ENCODE peak calls at places on chromosomes 13 and 19, in four cellular contexts. X, A, F and U are unnamed samples.

GRCh38 chr19:57803594-57804325 is 11.0 kb downstream of the ZNF552 start:
- DNase-seq in A (peak; percentile 76), X (peak; percentile 71), F (peak; percentile 69), U (peak; percentile 22)

GRCh38 chr13:35014606-35015005 is 72.5 kb downstream of the NBEA start:
- DNase-seq in F (peak; percentile 15), A (no peak), X (no peak), U (no peak)

GRCh38 chr19:40663712-40664692 is 26.4 kb downstream of the NUMBL start:
- DNase-seq in X (no peak), F (no peak), A (peak; percentile 30), U (no peak)

GRCh38 chr13:59374720-59375119 is 789.0 kb downstream of the DIAPH3 start:
- DNase-seq in X (no peak), A (no peak), F (no peak), U (no peak)

GRCh38 chr19:35380450-35381124 is 9.7 kb downstream of the GPR42 start:
- DNase-seq in A (no peak), X (no peak), F (no peak), U (no peak)

GRCh38 chr13:44305845-44306244 is 67.8 kb upstream of the SERP2 start:
- DNase-seq in X (peak; percentile 48), A (peak; percentile 32), F (no peak), U (no peak)

GRCh38 chr13:28246891-28247290 is 108.5 kb downstream of the PAN3 start:
- DNase-seq in A (peak; percentile 10), F (no peak), X (no peak), U (no peak)

GRCh38 chr13:44574466-44574855 is 1.7 kb downstream of the TSC22D1 start:
- DNase-seq in F (no peak), A (no peak), X (no peak), U (no peak)

GRCh38 chr19:17688853-17689595 is 870 bp upstream of the UNC13A start:
- DNase-seq in X (no peak), F (peak; percentile 44), A (no peak), U (no peak)

GRCh38 chr13:110371550-110372465 is 64.7 kb downstream of the COL4A2 start:
- DNase-seq in X (peak; percentile 81), F (no peak), A (peak; percentile 63), U (no peak)

GRCh38 chr13:48769107-48769704 is 115.5 kb downstream of the CYSLTR2 start:
- DNase-seq in F (peak; percentile 85), X (peak; percentile 93), A (peak; percentile 95), U (peak; percentile 77)

GRCh38 chr13:52084971-52085370 is 43.9 kb downstream of the NEK5 start:
- DNase-seq in F (no peak), A (no peak), X (no peak), U (no peak)

GRCh38 chr19:48637449-48637947 is 319 bp upstream of the DBP start:
- DNase-seq in X (peak; percentile 98), A (peak; percentile 96), F (peak; percentile 99), U (peak; percentile 98)

GRCh38 chr13:107734891-107735620 is 480.3 kb downstream of the LIG4 start:
- DNase-seq in X (no peak), A (no peak), F (no peak), U (no peak)

GRCh38 chr19:30163663-30164062 is 208.5 kb upstream of the ZNF536 start:
- DNase-seq in X (no peak), A (no peak), F (no peak), U (no peak)

GRCh38 chr19:17346109-17346671 is 8.8 kb downstream of the GTPBP3 start:
- DNase-seq in X (peak; percentile 62), A (peak; percentile 73), F (peak; percentile 92), U (peak; percentile 2)

GRCh38 chr13:46523972-46524737 is 28.8 kb upstream of the LRCH1 start:
- DNase-seq in F (no peak), X (peak; percentile 15), A (peak; percentile 36), U (no peak)

GRCh38 chr13:51585234-51585672 is 991 bp downstream of the WDFY2 start:
- DNase-seq in X (peak; percentile 40), F (no peak), A (peak; percentile 44), U (peak; percentile 62)

GRCh38 chr13:96248103-96248502 is 158.2 kb downstream of the HS6ST3 start:
- DNase-seq in A (no peak), X (no peak), F (no peak), U (no peak)

GRCh38 chr19:45514376-45515051 is 7.2 kb downstream of the VASP start:
- DNase-seq in X (no peak), F (no peak), A (no peak), U (peak; percentile 72)

GRCh38 chr13:97440598-97440997 is 6.6 kb downstream of the RAP2A start:
- DNase-seq in A (peak; percentile 49), X (no peak), F (no peak), U (no peak)

GRCh38 chr19:44689290-44690130 is 9.4 kb upstream of the CEACAM16 start:
- DNase-seq in A (peak; percentile 76), F (peak; percentile 94), X (peak; percentile 70), U (no peak)

GRCh38 chr19:40592170-40592569 is 9.0 kb upstream of the LTBP4 start:
- DNase-seq in F (no peak), A (peak; percentile 77), X (peak; percentile 60), U (no peak)

GRCh38 chr13:84430015-84430414 is 547.7 kb upstream of the SLITRK1 start:
- DNase-seq in A (peak; percentile 47), X (no peak), F (no peak), U (no peak)

GRCh38 chr13:55500694-55501093 is 1640.0 kb upstream of the PRR20A start:
- DNase-seq in F (no peak), A (no peak), X (no peak), U (no peak)